ENCODE peak calls at places on chromosomes 11 and 22, in nine cellular contexts. One of them, this sample, is unnamed.
A peak's percentile ranks its signal among the peaks of the same experiment; 100 is the strongest.

GRCh38 chr22:33162196-33162595 is 104.0 kb upstream of the SYN3 start:
- DNase-seq in adrenal gland: no peak
- DNase-seq in T-helper 2 cell: no peak
- DNase-seq in IMR-90: no peak
- DNase-seq in stimulated activated CD4-positive, alpha-beta T cell treated with anti-CD3 and anti-CD28 coated beads, Interleukin-12 subunit alpha, Interleukin-12 subunit beta, amount 100 ng/mL, for 24 hours: no peak
- DNase-seq in NCI-H1092 treated with DMSO at 0.1 percent for 48 hours: no peak
- DNase-seq in suprapubic skin: no peak
- DNase-seq in stomach: no peak
- DNase-seq in esophagus squamous epithelium: no peak
- DNase-seq in this sample: no peak

GRCh38 chr11:43930868-43931716 is 11.3 kb upstream of the C11orf96 start:
- DNase-seq in adrenal gland: no peak
- DNase-seq in T-helper 2 cell: no peak
- DNase-seq in IMR-90: peak; percentile 42
- DNase-seq in stimulated activated CD4-positive, alpha-beta T cell treated with anti-CD3 and anti-CD28 coated beads, Interleukin-12 subunit alpha, Interleukin-12 subunit beta, amount 100 ng/mL, for 24 hours: no peak
- DNase-seq in NCI-H1092 treated with DMSO at 0.1 percent for 48 hours: no peak
- DNase-seq in suprapubic skin: no peak
- DNase-seq in stomach: no peak
- DNase-seq in esophagus squamous epithelium: no peak
- DNase-seq in this sample: no peak

GRCh38 chr11:64759131-64759721 is 548 bp downstream of the PYGM start:
- DNase-seq in adrenal gland: no peak
- DNase-seq in T-helper 2 cell: no peak
- DNase-seq in IMR-90: no peak
- DNase-seq in stimulated activated CD4-positive, alpha-beta T cell treated with anti-CD3 and anti-CD28 coated beads, Interleukin-12 subunit alpha, Interleukin-12 subunit beta, amount 100 ng/mL, for 24 hours: no peak
- DNase-seq in NCI-H1092 treated with DMSO at 0.1 percent for 48 hours: no peak
- DNase-seq in suprapubic skin: no peak
- DNase-seq in stomach: no peak
- DNase-seq in esophagus squamous epithelium: no peak
- DNase-seq in this sample: no peak

GRCh38 chr11:113781682-113782081 is 2.1 kb downstream of the CLDN25 start:
- DNase-seq in adrenal gland: no peak
- DNase-seq in T-helper 2 cell: no peak
- DNase-seq in IMR-90: no peak
- DNase-seq in stimulated activated CD4-positive, alpha-beta T cell treated with anti-CD3 and anti-CD28 coated beads, Interleukin-12 subunit alpha, Interleukin-12 subunit beta, amount 100 ng/mL, for 24 hours: no peak
- DNase-seq in NCI-H1092 treated with DMSO at 0.1 percent for 48 hours: no peak
- DNase-seq in suprapubic skin: no peak
- DNase-seq in stomach: no peak
- DNase-seq in esophagus squamous epithelium: no peak
- DNase-seq in this sample: no peak

GRCh38 chr11:128523616-128524015 is 63.7 kb downstream of the ETS1 start:
- DNase-seq in adrenal gland: no peak
- DNase-seq in T-helper 2 cell: no peak
- DNase-seq in IMR-90: peak; percentile 76
- DNase-seq in stimulated activated CD4-positive, alpha-beta T cell treated with anti-CD3 and anti-CD28 coated beads, Interleukin-12 subunit alpha, Interleukin-12 subunit beta, amount 100 ng/mL, for 24 hours: no peak
- DNase-seq in NCI-H1092 treated with DMSO at 0.1 percent for 48 hours: no peak
- DNase-seq in suprapubic skin: no peak
- DNase-seq in stomach: no peak
- DNase-seq in esophagus squamous epithelium: no peak
- DNase-seq in this sample: no peak

GRCh38 chr22:28547132-28547842 is 132.4 kb downstream of the TTC28 start:
- DNase-seq in adrenal gland: no peak
- DNase-seq in T-helper 2 cell: no peak
- DNase-seq in IMR-90: peak; percentile 81
- DNase-seq in stimulated activated CD4-positive, alpha-beta T cell treated with anti-CD3 and anti-CD28 coated beads, Interleukin-12 subunit alpha, Interleukin-12 subunit beta, amount 100 ng/mL, for 24 hours: no peak
- DNase-seq in NCI-H1092 treated with DMSO at 0.1 percent for 48 hours: no peak
- DNase-seq in suprapubic skin: no peak
- DNase-seq in stomach: no peak
- DNase-seq in esophagus squamous epithelium: no peak
- DNase-seq in this sample: no peak

GRCh38 chr11:67312187-67313021 is 9.1 kb downstream of the SSH3 start:
- DNase-seq in adrenal gland: no peak
- DNase-seq in T-helper 2 cell: peak; percentile 38
- DNase-seq in IMR-90: no peak
- DNase-seq in stimulated activated CD4-positive, alpha-beta T cell treated with anti-CD3 and anti-CD28 coated beads, Interleukin-12 subunit alpha, Interleukin-12 subunit beta, amount 100 ng/mL, for 24 hours: no peak
- DNase-seq in NCI-H1092 treated with DMSO at 0.1 percent for 48 hours: no peak
- DNase-seq in suprapubic skin: peak; percentile 82
- DNase-seq in stomach: peak; percentile 84
- DNase-seq in esophagus squamous epithelium: no peak
- DNase-seq in this sample: no peak

GRCh38 chr11:26112190-26112715 is 219.7 kb upstream of the ANO3 start:
- DNase-seq in adrenal gland: no peak
- DNase-seq in T-helper 2 cell: no peak
- DNase-seq in IMR-90: no peak
- DNase-seq in stimulated activated CD4-positive, alpha-beta T cell treated with anti-CD3 and anti-CD28 coated beads, Interleukin-12 subunit alpha, Interleukin-12 subunit beta, amount 100 ng/mL, for 24 hours: no peak
- DNase-seq in NCI-H1092 treated with DMSO at 0.1 percent for 48 hours: no peak
- DNase-seq in suprapubic skin: no peak
- DNase-seq in stomach: no peak
- DNase-seq in esophagus squamous epithelium: no peak
- DNase-seq in this sample: no peak

GRCh38 chr11:134372961-134373360 is 39.1 kb downstream of the B3GAT1 start:
- DNase-seq in adrenal gland: no peak
- DNase-seq in T-helper 2 cell: no peak
- DNase-seq in IMR-90: no peak
- DNase-seq in stimulated activated CD4-positive, alpha-beta T cell treated with anti-CD3 and anti-CD28 coated beads, Interleukin-12 subunit alpha, Interleukin-12 subunit beta, amount 100 ng/mL, for 24 hours: no peak
- DNase-seq in NCI-H1092 treated with DMSO at 0.1 percent for 48 hours: peak; percentile 75
- DNase-seq in suprapubic skin: peak; percentile 70
- DNase-seq in stomach: no peak
- DNase-seq in esophagus squamous epithelium: no peak
- DNase-seq in this sample: no peak

GRCh38 chr11:32447252-32447651 is 11.9 kb upstream of the WT1 start:
- DNase-seq in adrenal gland: no peak
- DNase-seq in T-helper 2 cell: no peak
- DNase-seq in IMR-90: no peak
- DNase-seq in stimulated activated CD4-positive, alpha-beta T cell treated with anti-CD3 and anti-CD28 coated beads, Interleukin-12 subunit alpha, Interleukin-12 subunit beta, amount 100 ng/mL, for 24 hours: no peak
- DNase-seq in NCI-H1092 treated with DMSO at 0.1 percent for 48 hours: no peak
- DNase-seq in suprapubic skin: no peak
- DNase-seq in stomach: no peak
- DNase-seq in esophagus squamous epithelium: no peak
- DNase-seq in this sample: no peak

GRCh38 chr11:45152740-45153595 is 6.5 kb downstream of the PRDM11 start:
- DNase-seq in adrenal gland: peak; percentile 12
- DNase-seq in T-helper 2 cell: no peak
- DNase-seq in IMR-90: no peak
- DNase-seq in stimulated activated CD4-positive, alpha-beta T cell treated with anti-CD3 and anti-CD28 coated beads, Interleukin-12 subunit alpha, Interleukin-12 subunit beta, amount 100 ng/mL, for 24 hours: no peak
- DNase-seq in NCI-H1092 treated with DMSO at 0.1 percent for 48 hours: no peak
- DNase-seq in suprapubic skin: peak; percentile 67
- DNase-seq in stomach: no peak
- DNase-seq in esophagus squamous epithelium: no peak
- DNase-seq in this sample: no peak

GRCh38 chr22:44661070-44661469 is 40.9 kb upstream of the PRR5 start:
- DNase-seq in adrenal gland: no peak
- DNase-seq in T-helper 2 cell: no peak
- DNase-seq in IMR-90: no peak
- DNase-seq in stimulated activated CD4-positive, alpha-beta T cell treated with anti-CD3 and anti-CD28 coated beads, Interleukin-12 subunit alpha, Interleukin-12 subunit beta, amount 100 ng/mL, for 24 hours: no peak
- DNase-seq in NCI-H1092 treated with DMSO at 0.1 percent for 48 hours: no peak
- DNase-seq in suprapubic skin: no peak
- DNase-seq in stomach: no peak
- DNase-seq in esophagus squamous epithelium: no peak
- DNase-seq in this sample: peak; percentile 82

GRCh38 chr11:44113572-44113971 is 18.1 kb downstream of the EXT2 start:
- DNase-seq in adrenal gland: no peak
- DNase-seq in T-helper 2 cell: no peak
- DNase-seq in IMR-90: no peak
- DNase-seq in stimulated activated CD4-positive, alpha-beta T cell treated with anti-CD3 and anti-CD28 coated beads, Interleukin-12 subunit alpha, Interleukin-12 subunit beta, amount 100 ng/mL, for 24 hours: no peak
- DNase-seq in NCI-H1092 treated with DMSO at 0.1 percent for 48 hours: no peak
- DNase-seq in suprapubic skin: no peak
- DNase-seq in stomach: no peak
- DNase-seq in esophagus squamous epithelium: no peak
- DNase-seq in this sample: no peak

GRCh38 chr11:47714554-47715081 is 551 bp downstream of the AGBL2 start:
- DNase-seq in adrenal gland: no peak
- DNase-seq in T-helper 2 cell: no peak
- DNase-seq in IMR-90: no peak
- DNase-seq in stimulated activated CD4-positive, alpha-beta T cell treated with anti-CD3 and anti-CD28 coated beads, Interleukin-12 subunit alpha, Interleukin-12 subunit beta, amount 100 ng/mL, for 24 hours: no peak
- DNase-seq in NCI-H1092 treated with DMSO at 0.1 percent for 48 hours: peak; percentile 49
- DNase-seq in suprapubic skin: no peak
- DNase-seq in stomach: no peak
- DNase-seq in esophagus squamous epithelium: no peak
- DNase-seq in this sample: no peak

GRCh38 chr11:86919557-86920210 is 35.5 kb downstream of the FZD4 start:
- DNase-seq in adrenal gland: no peak
- DNase-seq in T-helper 2 cell: no peak
- DNase-seq in IMR-90: peak; percentile 81
- DNase-seq in stimulated activated CD4-positive, alpha-beta T cell treated with anti-CD3 and anti-CD28 coated beads, Interleukin-12 subunit alpha, Interleukin-12 subunit beta, amount 100 ng/mL, for 24 hours: no peak
- DNase-seq in NCI-H1092 treated with DMSO at 0.1 percent for 48 hours: peak; percentile 47
- DNase-seq in suprapubic skin: no peak
- DNase-seq in stomach: no peak
- DNase-seq in esophagus squamous epithelium: no peak
- DNase-seq in this sample: no peak

GRCh38 chr11:975824-976223 is 50.2 kb downstream of the AP2A2 start:
- DNase-seq in adrenal gland: no peak
- DNase-seq in T-helper 2 cell: no peak
- DNase-seq in IMR-90: peak; percentile 52
- DNase-seq in stimulated activated CD4-positive, alpha-beta T cell treated with anti-CD3 and anti-CD28 coated beads, Interleukin-12 subunit alpha, Interleukin-12 subunit beta, amount 100 ng/mL, for 24 hours: no peak
- DNase-seq in NCI-H1092 treated with DMSO at 0.1 percent for 48 hours: no peak
- DNase-seq in suprapubic skin: no peak
- DNase-seq in stomach: no peak
- DNase-seq in esophagus squamous epithelium: no peak
- DNase-seq in this sample: peak; percentile 33

GRCh38 chr11:34972892-34973291 is 56.5 kb downstream of the PDHX start:
- DNase-seq in adrenal gland: no peak
- DNase-seq in T-helper 2 cell: no peak
- DNase-seq in IMR-90: peak; percentile 87
- DNase-seq in stimulated activated CD4-positive, alpha-beta T cell treated with anti-CD3 and anti-CD28 coated beads, Interleukin-12 subunit alpha, Interleukin-12 subunit beta, amount 100 ng/mL, for 24 hours: no peak
- DNase-seq in NCI-H1092 treated with DMSO at 0.1 percent for 48 hours: no peak
- DNase-seq in suprapubic skin: no peak
- DNase-seq in stomach: no peak
- DNase-seq in esophagus squamous epithelium: no peak
- DNase-seq in this sample: no peak

This sample was measured in H1.